ENCODE peak calls at places on chromosomes 6 and 20, in ten cellular contexts. N is GM10248; P is stomach; E is mucosa of gallbladder; G is stimulated activated CD8-positive, alpha-beta memory T cell treated with anti-CD3 and anti-CD28 coated beads, Interleukin-12 subunit alpha, Interleukin-12 subunit beta, amount 100 ng/mL, for 4 hours; W is CD8-positive, alpha-beta T cell; M is foreskin fibroblast; H is AML-193; X is HEK293T; D is Ammon's horn. T is an unnamed sample.
A peak's percentile ranks its signal among the peaks of the same experiment; 100 is the strongest.

GRCh38 chr6:153210083-153210482 is 79.0 kb upstream of the RGS17 start:
- DNase-seq in N (peak; percentile 16), E (no peak), M (peak; percentile 54), X (no peak), P (no peak), W (no peak), H (no peak), G (no peak), D (no peak), T (no peak)

GRCh38 chr20:56430471-56430870 is 18.4 kb downstream of the CASS4 start:
- DNase-seq in D (no peak), P (no peak), H (no peak), G (no peak), W (no peak), N (no peak), E (no peak), M (peak; percentile 52), X (no peak), T (no peak)

GRCh38 chr6:25312034-25312620 is 33.0 kb downstream of the CARMIL1 start:
- DNase-seq in M (peak; percentile 86), G (no peak), N (no peak), D (no peak), P (no peak), W (no peak), E (no peak), X (no peak), H (no peak), T (no peak)

GRCh38 chr6:143680157-143680556 is 2.4 kb downstream of the PHACTR2 start:
- DNase-seq in D (no peak), E (no peak), N (no peak), M (no peak), H (no peak), P (no peak), G (no peak), W (no peak), X (no peak), T (no peak)

GRCh38 chr6:37759221-37760154 is 60.0 kb upstream of the ZFAND3 start:
- DNase-seq in P (no peak), G (no peak), N (no peak), M (no peak), D (no peak), X (no peak), W (no peak), H (no peak), E (no peak), T (no peak)

GRCh38 chr6:168196385-168196860 is 117.4 kb upstream of the FRMD1 start:
- DNase-seq in P (peak; percentile 77), H (no peak), X (no peak), E (peak; percentile 81), W (no peak), G (no peak), N (no peak), M (no peak), D (no peak), T (peak; percentile 91)

GRCh38 chr20:402496-402885 is 5.6 kb upstream of the RBCK1 start:
- DNase-seq in P (no peak), M (no peak), N (no peak), D (no peak), E (no peak), X (no peak), G (no peak), H (no peak), W (no peak), T (no peak)

GRCh38 chr6:72218125-72218524 is 331.8 kb downstream of the RIMS1 start:
- DNase-seq in E (peak; percentile 32), H (peak; percentile 26), P (peak; percentile 46), D (peak; percentile 22), W (no peak), G (no peak), M (peak; percentile 36), X (peak; percentile 66), N (peak; percentile 12), T (no peak)

GRCh38 chr6:109440325-109441068 is at the start of the genes PPIL6 and SMPD2:
- DNase-seq in H (peak; percentile 79), E (peak; percentile 90), N (peak; percentile 95), W (peak; percentile 82), G (peak; percentile 76), X (peak; percentile 92), P (peak; percentile 86), D (peak; percentile 82), M (peak; percentile 98), T (peak; percentile 86)

GRCh38 chr20:35174458-35175216 is 2.8 kb downstream of the PROCR start:
- DNase-seq in W (no peak), E (peak; percentile 70), X (peak; percentile 65), G (no peak), P (peak; percentile 64), D (no peak), N (peak; percentile 10), M (no peak), H (no peak), T (no peak)

GRCh38 chr6:123803862-123804681 is at the start of gene NKAIN2:
- DNase-seq in W (no peak), P (no peak), N (peak; percentile 14), D (peak; percentile 47), M (peak; percentile 13), E (no peak), H (no peak), X (peak; percentile 69), G (no peak), T (no peak)

GRCh38 chr20:16491277-16491912 is 81.9 kb downstream of the KIF16B start:
- DNase-seq in H (no peak), N (no peak), D (peak; percentile 67), M (peak; percentile 49), G (no peak), E (no peak), P (no peak), W (no peak), X (no peak), T (no peak)

GRCh38 chr6:157278171-157278570 is 45.1 kb downstream of the TMEM242 start:
- DNase-seq in H (no peak), P (no peak), X (no peak), G (no peak), M (no peak), E (no peak), D (no peak), W (no peak), N (no peak), T (no peak)

GRCh38 chr6:16331328-16332174 is 93.2 kb downstream of the GMPR start:
- DNase-seq in W (peak; percentile 73), D (peak; percentile 91), G (no peak), H (peak; percentile 83), N (peak; percentile 67), X (peak; percentile 78), M (peak; percentile 88), E (peak; percentile 48), P (peak; percentile 72), T (peak; percentile 53)

GRCh38 chr6:112176175-112176574 is 78.2 kb downstream of the LAMA4 start:
- DNase-seq in W (no peak), H (no peak), P (no peak), X (no peak), D (no peak), M (no peak), G (no peak), N (no peak), E (no peak), T (no peak)

T was measured in prostate gland.